ENCODE peak calls at places on chromosome 13, in ten cellular contexts. One of them, this sample, is unnamed.

GRCh38 chr13:43058836-43059235 is 35.5 kb downstream of the DNAJC15 start:
- DNase-seq in CD8-positive, alpha-beta T cell: no peak
- DNase-seq in neural crest cell: no peak
- DNase-seq in psoas muscle: no peak
- DNase-seq in A549: no peak
- DNase-seq in hepatocyte: no peak
- DNase-seq in AG09319: no peak
- DNase-seq in CD4-positive, alpha-beta T cell: no peak
- DNase-seq in cardiac muscle cell: peak
- DNase-seq in heart right ventricle: no peak
- DNase-seq in this sample: no peak

GRCh38 chr13:101390461-101390860 is 25.8 kb downstream of the NALCN start:
- DNase-seq in AG09319: no peak
- DNase-seq in A549: no peak
- DNase-seq in neural crest cell: no peak
- DNase-seq in CD8-positive, alpha-beta T cell: no peak
- DNase-seq in cardiac muscle cell: peak
- DNase-seq in hepatocyte: no peak
- DNase-seq in heart right ventricle: no peak
- DNase-seq in CD4-positive, alpha-beta T cell: no peak
- DNase-seq in psoas muscle: no peak
- DNase-seq in this sample: no peak

GRCh38 chr13:75635101-75635620 is 969 bp upstream of the LMO7 start:
- DNase-seq in hepatocyte: peak
- DNase-seq in heart right ventricle: no peak
- DNase-seq in AG09319: no peak
- DNase-seq in A549: no peak
- DNase-seq in CD4-positive, alpha-beta T cell: no peak
- DNase-seq in psoas muscle: no peak
- DNase-seq in cardiac muscle cell: no peak
- DNase-seq in CD8-positive, alpha-beta T cell: peak
- DNase-seq in neural crest cell: no peak
- DNase-seq in this sample: peak

GRCh38 chr13:33017410-33017929 is 1.2 kb downstream of the KL start:
- DNase-seq in A549: peak
- DNase-seq in cardiac muscle cell: peak
- DNase-seq in heart right ventricle: peak
- DNase-seq in CD8-positive, alpha-beta T cell: peak
- DNase-seq in hepatocyte: peak
- DNase-seq in CD4-positive, alpha-beta T cell: no peak
- DNase-seq in neural crest cell: peak
- DNase-seq in AG09319: no peak
- DNase-seq in psoas muscle: peak
- DNase-seq in this sample: peak

GRCh38 chr13:112722433-112723250 is 32.8 kb downstream of the ATP11A start:
- DNase-seq in hepatocyte: peak
- DNase-seq in neural crest cell: no peak
- DNase-seq in AG09319: no peak
- DNase-seq in CD4-positive, alpha-beta T cell: no peak
- DNase-seq in cardiac muscle cell: peak
- DNase-seq in psoas muscle: no peak
- DNase-seq in heart right ventricle: no peak
- DNase-seq in CD8-positive, alpha-beta T cell: no peak
- DNase-seq in A549: peak
- DNase-seq in this sample: peak

GRCh38 chr13:39930060-39930459 is 274.6 kb downstream of the COG6 start:
- DNase-seq in neural crest cell: no peak
- DNase-seq in hepatocyte: no peak
- DNase-seq in AG09319: no peak
- DNase-seq in heart right ventricle: no peak
- DNase-seq in CD8-positive, alpha-beta T cell: no peak
- DNase-seq in CD4-positive, alpha-beta T cell: no peak
- DNase-seq in cardiac muscle cell: no peak
- DNase-seq in psoas muscle: no peak
- DNase-seq in A549: no peak
- DNase-seq in this sample: no peak

GRCh38 chr13:80753951-80754350 is 413.0 kb upstream of the SPRY2 start:
- DNase-seq in neural crest cell: no peak
- DNase-seq in hepatocyte: peak
- DNase-seq in cardiac muscle cell: no peak
- DNase-seq in AG09319: no peak
- DNase-seq in A549: no peak
- DNase-seq in CD8-positive, alpha-beta T cell: no peak
- DNase-seq in CD4-positive, alpha-beta T cell: no peak
- DNase-seq in heart right ventricle: no peak
- DNase-seq in psoas muscle: no peak
- DNase-seq in this sample: no peak

GRCh38 chr13:25727776-25728175 is 324.0 kb downstream of the SHISA2 start:
- DNase-seq in heart right ventricle: no peak
- DNase-seq in neural crest cell: no peak
- DNase-seq in CD4-positive, alpha-beta T cell: no peak
- DNase-seq in AG09319: no peak
- DNase-seq in psoas muscle: no peak
- DNase-seq in cardiac muscle cell: no peak
- DNase-seq in CD8-positive, alpha-beta T cell: no peak
- DNase-seq in A549: no peak
- DNase-seq in hepatocyte: no peak
- DNase-seq in this sample: peak

GRCh38 chr13:114102521-114103288 is 29.7 kb downstream of the RASA3 start:
- DNase-seq in psoas muscle: peak
- DNase-seq in CD4-positive, alpha-beta T cell: no peak
- DNase-seq in neural crest cell: no peak
- DNase-seq in heart right ventricle: peak
- DNase-seq in CD8-positive, alpha-beta T cell: no peak
- DNase-seq in cardiac muscle cell: no peak
- DNase-seq in hepatocyte: no peak
- DNase-seq in AG09319: no peak
- DNase-seq in A549: no peak
- DNase-seq in this sample: peak

GRCh38 chr13:113758651-113759524 is at the start of gene TMEM255B:
- DNase-seq in hepatocyte: peak
- DNase-seq in A549: peak
- DNase-seq in AG09319: no peak
- DNase-seq in CD8-positive, alpha-beta T cell: peak
- DNase-seq in cardiac muscle cell: peak
- DNase-seq in heart right ventricle: peak
- DNase-seq in CD4-positive, alpha-beta T cell: peak
- DNase-seq in neural crest cell: peak
- DNase-seq in psoas muscle: peak
- DNase-seq in this sample: peak

GRCh38 chr13:96214804-96215445 is 125.0 kb downstream of the HS6ST3 start:
- DNase-seq in CD4-positive, alpha-beta T cell: no peak
- DNase-seq in A549: peak
- DNase-seq in psoas muscle: no peak
- DNase-seq in cardiac muscle cell: peak
- DNase-seq in heart right ventricle: no peak
- DNase-seq in AG09319: no peak
- DNase-seq in CD8-positive, alpha-beta T cell: no peak
- DNase-seq in hepatocyte: no peak
- DNase-seq in neural crest cell: no peak
- DNase-seq in this sample: no peak

GRCh38 chr13:101522607-101523006 is 70.1 kb downstream of the ITGBL1 start:
- DNase-seq in cardiac muscle cell: no peak
- DNase-seq in CD8-positive, alpha-beta T cell: no peak
- DNase-seq in psoas muscle: no peak
- DNase-seq in CD4-positive, alpha-beta T cell: no peak
- DNase-seq in AG09319: no peak
- DNase-seq in A549: no peak
- DNase-seq in hepatocyte: no peak
- DNase-seq in heart right ventricle: no peak
- DNase-seq in neural crest cell: no peak
- DNase-seq in this sample: no peak

GRCh38 chr13:80134360-80134759 is 206.6 kb downstream of the SPRY2 start:
- DNase-seq in A549: no peak
- DNase-seq in heart right ventricle: no peak
- DNase-seq in hepatocyte: no peak
- DNase-seq in psoas muscle: no peak
- DNase-seq in neural crest cell: no peak
- DNase-seq in CD4-positive, alpha-beta T cell: no peak
- DNase-seq in AG09319: no peak
- DNase-seq in CD8-positive, alpha-beta T cell: no peak
- DNase-seq in cardiac muscle cell: no peak
- DNase-seq in this sample: no peak

GRCh38 chr13:32535748-32536147 is 2.8 kb downstream of the N4BP2L2 start:
- DNase-seq in cardiac muscle cell: no peak
- DNase-seq in AG09319: no peak
- DNase-seq in CD4-positive, alpha-beta T cell: no peak
- DNase-seq in neural crest cell: no peak
- DNase-seq in CD8-positive, alpha-beta T cell: no peak
- DNase-seq in heart right ventricle: no peak
- DNase-seq in hepatocyte: no peak
- DNase-seq in A549: no peak
- DNase-seq in psoas muscle: no peak
- DNase-seq in this sample: no peak

GRCh38 chr13:43074824-43075510 is 51.6 kb downstream of the DNAJC15 start:
- DNase-seq in heart right ventricle: no peak
- DNase-seq in A549: no peak
- DNase-seq in cardiac muscle cell: no peak
- DNase-seq in CD8-positive, alpha-beta T cell: no peak
- DNase-seq in AG09319: no peak
- DNase-seq in CD4-positive, alpha-beta T cell: no peak
- DNase-seq in psoas muscle: no peak
- DNase-seq in hepatocyte: no peak
- DNase-seq in neural crest cell: no peak
- DNase-seq in this sample: no peak

GRCh38 chr13:27266937-27267336 is 3.7 kb upstream of the RASL11A start:
- DNase-seq in A549: no peak
- DNase-seq in neural crest cell: no peak
- DNase-seq in CD4-positive, alpha-beta T cell: no peak
- DNase-seq in heart right ventricle: no peak
- DNase-seq in cardiac muscle cell: peak
- DNase-seq in CD8-positive, alpha-beta T cell: no peak
- DNase-seq in psoas muscle: no peak
- DNase-seq in hepatocyte: no peak
- DNase-seq in AG09319: no peak
- DNase-seq in this sample: no peak

GRCh38 chr13:98780972-98781869 is 28.7 kb upstream of the SLC15A1 start:
- DNase-seq in CD4-positive, alpha-beta T cell: no peak
- DNase-seq in hepatocyte: no peak
- DNase-seq in cardiac muscle cell: no peak
- DNase-seq in AG09319: no peak
- DNase-seq in psoas muscle: no peak
- DNase-seq in CD8-positive, alpha-beta T cell: no peak
- DNase-seq in heart right ventricle: no peak
- DNase-seq in A549: no peak
- DNase-seq in neural crest cell: no peak
- DNase-seq in this sample: no peak

GRCh38 chr13:100363351-100363750 is 225.2 kb downstream of the GGACT start:
- DNase-seq in neural crest cell: no peak
- DNase-seq in heart right ventricle: no peak
- DNase-seq in CD4-positive, alpha-beta T cell: no peak
- DNase-seq in AG09319: no peak
- DNase-seq in hepatocyte: no peak
- DNase-seq in psoas muscle: no peak
- DNase-seq in CD8-positive, alpha-beta T cell: no peak
- DNase-seq in cardiac muscle cell: peak
- DNase-seq in A549: no peak
- DNase-seq in this sample: no peak

GRCh38 chr13:102667023-102667422 is 27.8 kb downstream of the METTL21C start:
- DNase-seq in cardiac muscle cell: no peak
- DNase-seq in psoas muscle: no peak
- DNase-seq in heart right ventricle: no peak
- DNase-seq in A549: no peak
- DNase-seq in AG09319: no peak
- DNase-seq in CD4-positive, alpha-beta T cell: no peak
- DNase-seq in neural crest cell: no peak
- DNase-seq in hepatocyte: no peak
- DNase-seq in CD8-positive, alpha-beta T cell: no peak
- DNase-seq in this sample: no peak

GRCh38 chr13:55566779-55567178 is 1573.9 kb upstream of the PRR20A start:
- DNase-seq in heart right ventricle: no peak
- DNase-seq in CD8-positive, alpha-beta T cell: no peak
- DNase-seq in cardiac muscle cell: no peak
- DNase-seq in CD4-positive, alpha-beta T cell: no peak
- DNase-seq in AG09319: no peak
- DNase-seq in psoas muscle: no peak
- DNase-seq in hepatocyte: no peak
- DNase-seq in neural crest cell: no peak
- DNase-seq in A549: no peak
- DNase-seq in this sample: no peak
- TF ChIP-seq CTCF in heart right ventricle: no peak
- TF ChIP-seq CTCF in CD8-positive, alpha-beta T cell: no peak
- TF ChIP-seq CTCF in cardiac muscle cell: no peak
- TF ChIP-seq CTCF in CD4-positive, alpha-beta T cell: no peak
- TF ChIP-seq CTCF in AG09319: no peak
- TF ChIP-seq CTCF in psoas muscle: no peak
- TF ChIP-seq CTCF in hepatocyte: no peak
- TF ChIP-seq CTCF in neural crest cell: no peak
- TF ChIP-seq CTCF in A549: no peak
- TF ChIP-seq CTCF in this sample: no peak

GRCh38 chr13:54536112-54536511 is 1507.5 kb downstream of the OLFM4 start:
- DNase-seq in AG09319: no peak
- DNase-seq in psoas muscle: no peak
- DNase-seq in hepatocyte: peak
- DNase-seq in A549: no peak
- DNase-seq in heart right ventricle: no peak
- DNase-seq in CD8-positive, alpha-beta T cell: no peak
- DNase-seq in CD4-positive, alpha-beta T cell: no peak
- DNase-seq in neural crest cell: no peak
- DNase-seq in cardiac muscle cell: no peak
- DNase-seq in this sample: peak
- TF ChIP-seq CTCF in AG09319: no peak
- TF ChIP-seq CTCF in psoas muscle: no peak
- TF ChIP-seq CTCF in hepatocyte: peak
- TF ChIP-seq CTCF in A549: no peak
- TF ChIP-seq CTCF in heart right ventricle: peak
- TF ChIP-seq CTCF in CD8-positive, alpha-beta T cell: no peak
- TF ChIP-seq CTCF in CD4-positive, alpha-beta T cell: no peak
- TF ChIP-seq CTCF in neural crest cell: peak
- TF ChIP-seq CTCF in cardiac muscle cell: no peak
- TF ChIP-seq CTCF in this sample: no peak

GRCh38 chr13:21777813-21778212 is 106.9 kb downstream of the FGF9 start:
- DNase-seq in hepatocyte: no peak
- DNase-seq in neural crest cell: no peak
- DNase-seq in A549: no peak
- DNase-seq in CD4-positive, alpha-beta T cell: no peak
- DNase-seq in AG09319: no peak
- DNase-seq in psoas muscle: no peak
- DNase-seq in cardiac muscle cell: no peak
- DNase-seq in heart right ventricle: no peak
- DNase-seq in CD8-positive, alpha-beta T cell: no peak
- DNase-seq in this sample: no peak
- TF ChIP-seq CTCF in hepatocyte: no peak
- TF ChIP-seq CTCF in neural crest cell: no peak
- TF ChIP-seq CTCF in A549: no peak
- TF ChIP-seq CTCF in CD4-positive, alpha-beta T cell: no peak
- TF ChIP-seq CTCF in AG09319: no peak
- TF ChIP-seq CTCF in psoas muscle: no peak
- TF ChIP-seq CTCF in cardiac muscle cell: no peak
- TF ChIP-seq CTCF in heart right ventricle: no peak
- TF ChIP-seq CTCF in CD8-positive, alpha-beta T cell: no peak
- TF ChIP-seq CTCF in this sample: no peak

DNA sequence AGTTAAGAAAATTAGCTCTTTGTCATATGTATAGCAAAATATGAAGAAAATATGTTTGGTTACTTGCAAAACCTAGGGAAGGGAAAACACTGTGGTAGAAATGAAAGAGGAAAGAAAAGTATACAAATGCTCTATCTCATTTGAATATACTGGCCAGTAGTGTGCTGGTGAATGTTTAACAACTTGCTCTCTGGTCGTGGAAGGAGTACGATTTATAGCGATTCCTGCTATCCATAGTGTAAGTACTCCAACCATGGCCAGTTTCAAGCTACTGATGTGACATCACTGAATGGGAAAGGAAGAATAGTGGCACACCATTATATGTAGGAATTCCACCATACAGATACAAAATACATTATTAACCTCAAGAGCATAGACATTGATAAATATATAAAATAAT is 9.3 kb downstream of the BORA start:
- DNase-seq in AG09319: no peak
- DNase-seq in A549: no peak
- DNase-seq in CD8-positive, alpha-beta T cell: no peak
- DNase-seq in CD4-positive, alpha-beta T cell: no peak
- DNase-seq in cardiac muscle cell: no peak
- DNase-seq in neural crest cell: no peak
- DNase-seq in heart right ventricle: no peak
- DNase-seq in psoas muscle: no peak
- DNase-seq in hepatocyte: no peak
- DNase-seq in this sample: no peak
- TF ChIP-seq CTCF in AG09319: no peak
- TF ChIP-seq CTCF in A549: no peak
- TF ChIP-seq CTCF in CD8-positive, alpha-beta T cell: no peak
- TF ChIP-seq CTCF in CD4-positive, alpha-beta T cell: no peak
- TF ChIP-seq CTCF in cardiac muscle cell: no peak
- TF ChIP-seq CTCF in neural crest cell: no peak
- TF ChIP-seq CTCF in heart right ventricle: no peak
- TF ChIP-seq CTCF in psoas muscle: no peak
- TF ChIP-seq CTCF in hepatocyte: no peak
- TF ChIP-seq CTCF in this sample: no peak